ENCODE peak calls at places on chromosomes 13 and 19, in nine cellular contexts. One of them, this sample, is unnamed.

GRCh38 chr19:40238775-40239174 is 12.3 kb upstream of the CCNP start:
- DNase-seq in heart left ventricle: no peak
- DNase-seq in stimulated activated CD8-positive, alpha-beta memory T cell treated with anti-CD3 and anti-CD28 coated beads, Interleukin-15, amount 100 ng/mL, for 48 hours: no peak
- DNase-seq in SHP77: no peak
- DNase-seq in 8988T: no peak
- DNase-seq in DMS153: no peak
- DNase-seq in stimulated activated CD4-positive, alpha-beta T cell treated with anti-CD3 and anti-CD28 coated beads, Interleukin-4, amount 100 ng/mL, for 24 hours: no peak
- DNase-seq in NCI-H2107: no peak
- DNase-seq in small intestine: no peak
- DNase-seq in this sample: no peak

GRCh38 chr13:45361596-45362206 is 20.7 kb upstream of the TPT1 start:
- DNase-seq in NCI-H2107: no peak
- DNase-seq in 8988T: no peak
- DNase-seq in DMS153: no peak
- DNase-seq in small intestine: no peak
- DNase-seq in stimulated activated CD4-positive, alpha-beta T cell treated with anti-CD3 and anti-CD28 coated beads, Interleukin-4, amount 100 ng/mL, for 24 hours: no peak
- DNase-seq in stimulated activated CD8-positive, alpha-beta memory T cell treated with anti-CD3 and anti-CD28 coated beads, Interleukin-15, amount 100 ng/mL, for 48 hours: no peak
- DNase-seq in SHP77: no peak
- DNase-seq in heart left ventricle: no peak
- DNase-seq in this sample: no peak

GRCh38 chr19:11296264-11296663 is 304 bp downstream of the TSPAN16 start:
- DNase-seq in stimulated activated CD8-positive, alpha-beta memory T cell treated with anti-CD3 and anti-CD28 coated beads, Interleukin-15, amount 100 ng/mL, for 48 hours: no peak
- DNase-seq in SHP77: no peak
- DNase-seq in DMS153: no peak
- DNase-seq in small intestine: no peak
- DNase-seq in stimulated activated CD4-positive, alpha-beta T cell treated with anti-CD3 and anti-CD28 coated beads, Interleukin-4, amount 100 ng/mL, for 24 hours: no peak
- DNase-seq in heart left ventricle: peak
- DNase-seq in NCI-H2107: no peak
- DNase-seq in 8988T: no peak
- DNase-seq in this sample: no peak

GRCh38 chr19:38658462-38659306 is 11.2 kb downstream of the ACTN4 start:
- DNase-seq in NCI-H2107: no peak
- DNase-seq in small intestine: peak
- DNase-seq in stimulated activated CD8-positive, alpha-beta memory T cell treated with anti-CD3 and anti-CD28 coated beads, Interleukin-15, amount 100 ng/mL, for 48 hours: no peak
- DNase-seq in SHP77: peak
- DNase-seq in stimulated activated CD4-positive, alpha-beta T cell treated with anti-CD3 and anti-CD28 coated beads, Interleukin-4, amount 100 ng/mL, for 24 hours: no peak
- DNase-seq in heart left ventricle: no peak
- DNase-seq in 8988T: no peak
- DNase-seq in DMS153: peak
- DNase-seq in this sample: peak

GRCh38 chr13:37037231-37037630 is 22.3 kb downstream of the SUPT20H start:
- DNase-seq in 8988T: no peak
- DNase-seq in stimulated activated CD4-positive, alpha-beta T cell treated with anti-CD3 and anti-CD28 coated beads, Interleukin-4, amount 100 ng/mL, for 24 hours: no peak
- DNase-seq in stimulated activated CD8-positive, alpha-beta memory T cell treated with anti-CD3 and anti-CD28 coated beads, Interleukin-15, amount 100 ng/mL, for 48 hours: no peak
- DNase-seq in SHP77: no peak
- DNase-seq in heart left ventricle: no peak
- DNase-seq in NCI-H2107: no peak
- DNase-seq in DMS153: no peak
- DNase-seq in small intestine: no peak
- DNase-seq in this sample: no peak

GRCh38 chr19:4067396-4068057 is 828 bp upstream of the ZBTB7A start:
- DNase-seq in DMS153: no peak
- DNase-seq in 8988T: peak
- DNase-seq in stimulated activated CD8-positive, alpha-beta memory T cell treated with anti-CD3 and anti-CD28 coated beads, Interleukin-15, amount 100 ng/mL, for 48 hours: no peak
- DNase-seq in stimulated activated CD4-positive, alpha-beta T cell treated with anti-CD3 and anti-CD28 coated beads, Interleukin-4, amount 100 ng/mL, for 24 hours: no peak
- DNase-seq in small intestine: no peak
- DNase-seq in NCI-H2107: no peak
- DNase-seq in heart left ventricle: no peak
- DNase-seq in SHP77: no peak
- DNase-seq in this sample: no peak

GRCh38 chr19:558770-559439 is 13.5 kb upstream of the BSG start:
- DNase-seq in 8988T: no peak
- DNase-seq in DMS153: no peak
- DNase-seq in stimulated activated CD4-positive, alpha-beta T cell treated with anti-CD3 and anti-CD28 coated beads, Interleukin-4, amount 100 ng/mL, for 24 hours: no peak
- DNase-seq in small intestine: no peak
- DNase-seq in heart left ventricle: peak
- DNase-seq in SHP77: no peak
- DNase-seq in NCI-H2107: no peak
- DNase-seq in stimulated activated CD8-positive, alpha-beta memory T cell treated with anti-CD3 and anti-CD28 coated beads, Interleukin-15, amount 100 ng/mL, for 48 hours: no peak
- DNase-seq in this sample: no peak

GRCh38 chr13:50957620-50958019 is 48.0 kb downstream of the RNASEH2B start:
- DNase-seq in NCI-H2107: no peak
- DNase-seq in SHP77: no peak
- DNase-seq in stimulated activated CD8-positive, alpha-beta memory T cell treated with anti-CD3 and anti-CD28 coated beads, Interleukin-15, amount 100 ng/mL, for 48 hours: no peak
- DNase-seq in DMS153: no peak
- DNase-seq in 8988T: no peak
- DNase-seq in small intestine: no peak
- DNase-seq in stimulated activated CD4-positive, alpha-beta T cell treated with anti-CD3 and anti-CD28 coated beads, Interleukin-4, amount 100 ng/mL, for 24 hours: no peak
- DNase-seq in heart left ventricle: no peak
- DNase-seq in this sample: no peak

GRCh38 chr19:6086081-6086858 is 24.0 kb downstream of the RFX2 start:
- DNase-seq in 8988T: no peak
- DNase-seq in heart left ventricle: no peak
- DNase-seq in small intestine: no peak
- DNase-seq in DMS153: no peak
- DNase-seq in NCI-H2107: no peak
- DNase-seq in stimulated activated CD8-positive, alpha-beta memory T cell treated with anti-CD3 and anti-CD28 coated beads, Interleukin-15, amount 100 ng/mL, for 48 hours: no peak
- DNase-seq in SHP77: no peak
- DNase-seq in stimulated activated CD4-positive, alpha-beta T cell treated with anti-CD3 and anti-CD28 coated beads, Interleukin-4, amount 100 ng/mL, for 24 hours: no peak
- DNase-seq in this sample: no peak

GRCh38 chr13:51207881-51208280 is 14.3 kb upstream of the FAM124A start:
- DNase-seq in DMS153: no peak
- DNase-seq in NCI-H2107: no peak
- DNase-seq in stimulated activated CD8-positive, alpha-beta memory T cell treated with anti-CD3 and anti-CD28 coated beads, Interleukin-15, amount 100 ng/mL, for 48 hours: no peak
- DNase-seq in 8988T: no peak
- DNase-seq in stimulated activated CD4-positive, alpha-beta T cell treated with anti-CD3 and anti-CD28 coated beads, Interleukin-4, amount 100 ng/mL, for 24 hours: no peak
- DNase-seq in small intestine: no peak
- DNase-seq in heart left ventricle: no peak
- DNase-seq in SHP77: no peak
- DNase-seq in this sample: no peak

GRCh38 chr19:5321851-5322681 is 18.5 kb downstream of the PTPRS start:
- DNase-seq in NCI-H2107: no peak
- DNase-seq in heart left ventricle: peak
- DNase-seq in stimulated activated CD4-positive, alpha-beta T cell treated with anti-CD3 and anti-CD28 coated beads, Interleukin-4, amount 100 ng/mL, for 24 hours: no peak
- DNase-seq in DMS153: no peak
- DNase-seq in 8988T: no peak
- DNase-seq in small intestine: no peak
- DNase-seq in SHP77: no peak
- DNase-seq in stimulated activated CD8-positive, alpha-beta memory T cell treated with anti-CD3 and anti-CD28 coated beads, Interleukin-15, amount 100 ng/mL, for 48 hours: peak
- DNase-seq in this sample: no peak

This sample was measured in NCI-H1694.